ENCODE peak calls at places on chromosomes 1 and 21, in five cellular contexts. R is vagina, Y is prostate gland, O is K562, B is transverse colon. U is an unnamed sample. For H3K4me1, the result is how much of the 10 kb centered on the place peaks cover.

GRCh38 chr1:145828368-145829016 is 4.5 kb downstream of the POLR3C start:
- DNase-seq in B (no peak), Y (no peak), R (no peak), O (no peak), U (no peak)

GRCh38 chr1:196381544-196381943 is 226.7 kb downstream of the KCNT2 start:
- DNase-seq in R (no peak), B (no peak), O (no peak), Y (no peak), U (no peak)

GRCh38 chr1:52045236-52045635 is 9.8 kb downstream of the TXNDC12 start:
- DNase-seq in B (no peak), O (no peak), Y (no peak), R (no peak), U (no peak)

GRCh38 chr1:214123061-214123784 is 135.4 kb downstream of the PROX1 start:
- DNase-seq in B (peak), O (peak), R (no peak), Y (peak), U (no peak)

GRCh38 chr1:7093297-7093696 is 308.0 kb downstream of the CAMTA1 start:
- DNase-seq in B (no peak), R (no peak), O (no peak), Y (no peak), U (no peak)

GRCh38 chr21:38965910-38966504 is 160.3 kb downstream of the ETS2 start:
- DNase-seq in R (no peak), O (peak), B (peak), Y (no peak), U (no peak)

GRCh38 chr1:39187276-39188046 is 17.0 kb upstream of the MACF1 start:
- DNase-seq in O (no peak), Y (no peak), B (no peak), R (no peak), U (no peak)

GRCh38 chr1:215156232-215156631 is 73.7 kb downstream of the KCNK2 start:
- DNase-seq in O (no peak), B (no peak), Y (no peak), R (no peak), U (no peak)

GRCh38 chr1:154276797-154277196 is 4.4 kb downstream of the HAX1 start:
- DNase-seq in R (no peak), Y (no peak), B (no peak), O (no peak), U (no peak)

GRCh38 chr1:241225741-241226140 is 131.3 kb downstream of the RGS7 start:
- DNase-seq in B (no peak), Y (no peak), R (no peak), O (no peak), U (no peak)

GRCh38 chr1:156744786-156745419 is 4.0 kb upstream of the MRPL24 start:
- DNase-seq in R (peak), O (no peak), B (no peak), Y (no peak), U (no peak)
- H3K4me1 ChIP-seq in R (half or more), O (under half), B (half or more), Y (under half), U (half or more)

DNA sequence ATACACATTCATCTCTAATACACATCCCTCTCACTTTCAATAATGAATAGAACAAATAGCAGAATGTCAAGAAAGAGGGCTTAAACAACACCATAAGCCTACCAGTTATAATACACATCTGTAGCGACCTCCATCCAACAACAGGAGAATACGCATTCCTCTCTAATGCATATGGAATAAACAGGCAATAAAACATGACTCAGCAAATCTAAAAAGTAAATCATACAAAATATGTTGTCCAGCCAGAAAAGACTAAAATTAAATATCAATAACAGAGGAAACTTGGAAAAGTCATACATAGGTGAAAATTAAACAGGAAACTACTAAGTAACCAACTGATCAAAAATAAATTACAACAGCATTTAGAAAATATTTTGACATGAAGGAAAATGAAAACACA is 1127.5 kb upstream of the NCAM2 start:
- DNase-seq in Y (no peak), R (no peak), B (no peak), O (no peak), U (no peak)
- TF ChIP-seq POLR2AphosphoS5 in Y (no peak), R (no peak), B (no peak), O (no peak), U (no peak)

GRCh38 chr1:26702680-26703038 is 6.8 kb downstream of the ARID1A start:
- DNase-seq in B (no peak), O (no peak), Y (no peak), R (no peak), U (no peak)

GRCh38 chr1:26706315-26706714 is 10.5 kb downstream of the ARID1A start:
- DNase-seq in B (peak), Y (no peak), R (no peak), O (no peak), U (peak)

GRCh38 chr1:26703466-26703865 is 7.7 kb downstream of the ARID1A start:
- DNase-seq in O (no peak), B (no peak), R (no peak), Y (no peak), U (no peak)

GRCh38 chr1:26705788-26706237 is 10.0 kb downstream of the ARID1A start:
- DNase-seq in O (no peak), Y (peak), B (no peak), R (no peak), U (no peak)

GRCh38 chr1:26704629-26705028 is 8.8 kb downstream of the ARID1A start:
- DNase-seq in B (no peak), O (no peak), Y (no peak), R (no peak), U (peak)
- H3K4me1 ChIP-seq in B (half or more), O (half or more), Y (half or more), R (half or more), U (half or more)

DNA sequence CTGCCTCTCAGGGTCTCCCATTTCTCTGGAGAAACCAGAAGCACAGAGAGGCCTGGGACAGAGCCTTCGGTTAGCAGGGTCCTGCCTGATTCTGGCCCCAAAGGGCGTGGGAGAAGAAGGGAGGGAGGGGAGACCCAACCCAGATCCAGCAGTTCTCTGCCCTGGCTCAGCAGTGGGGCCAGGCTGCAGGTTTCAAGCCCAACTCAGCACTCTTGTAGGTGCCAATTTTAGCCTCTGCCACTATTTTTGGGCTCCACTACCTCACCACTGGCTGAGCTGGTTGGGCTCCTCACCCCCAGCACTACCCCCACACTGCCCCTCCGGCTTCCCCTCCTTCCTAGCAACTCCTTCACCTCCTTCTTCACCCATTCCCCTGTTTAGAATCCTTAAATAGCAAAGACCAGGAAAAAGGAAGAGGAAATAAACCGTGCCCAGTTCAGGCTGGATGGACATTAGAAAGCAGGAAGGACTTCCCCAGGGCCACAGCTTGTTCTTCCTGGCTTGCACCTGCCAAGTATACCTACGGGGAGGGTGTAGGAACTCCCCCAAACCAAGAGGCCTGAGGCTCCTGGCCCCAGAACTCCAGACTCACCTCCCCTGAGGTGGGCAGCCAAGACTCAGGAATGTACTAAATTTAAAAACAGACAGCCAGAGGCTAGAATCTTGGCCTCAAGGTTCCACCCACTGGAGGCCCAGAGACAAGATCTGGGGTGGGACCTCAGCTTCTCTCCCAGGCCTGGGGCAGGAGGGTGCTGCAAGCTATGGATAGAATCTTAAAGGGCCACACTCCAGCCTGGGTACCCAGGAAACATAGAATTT is 1.4 kb upstream of the ARHGEF2 start:
- DNase-seq in O (peak), R (no peak), B (peak), Y (no peak), U (no peak)
- TF ChIP-seq POLR2AphosphoS5 in O (no peak), R (no peak), B (no peak), Y (no peak), U (peak)

GRCh38 chr1:205423814-205424399 is 2.1 kb upstream of the LEMD1 start:
- DNase-seq in Y (no peak), R (no peak), B (no peak), O (no peak), U (no peak)
- H3K4me1 ChIP-seq in Y (under half), R (under half), B (under half), O (under half), U (under half)

GRCh38 chr1:940121-941026 is 16.7 kb downstream of the SAMD11 start:
- DNase-seq in O (peak), R (no peak), B (peak), Y (no peak), U (peak)
- TF ChIP-seq POLR2AphosphoS5 in O (no peak), R (no peak), B (no peak), Y (no peak), U (no peak)

GRCh38 chr1:201021333-201022177 is 2.0 kb downstream of the KIF21B start:
- DNase-seq in B (peak), O (no peak), Y (no peak), R (no peak), U (no peak)
- H3K4me1 ChIP-seq in B (under half), O (half or more), Y (under half), R (under half), U (under half)

GRCh38 chr21:34891610-34891943 is 157.5 kb downstream of the RUNX1 start:
- DNase-seq in R (no peak), O (no peak), Y (no peak), B (no peak), U (no peak)
- TF ChIP-seq POLR2AphosphoS5 in R (no peak), O (no peak), Y (no peak), B (no peak), U (peak)

GRCh38 chr1:166843769-166844596 is 4.7 kb downstream of the POGK start:
- DNase-seq in R (no peak), O (no peak), Y (no peak), B (peak), U (no peak)

GRCh38 chr1:166843322-166843721 is 4.0 kb downstream of the POGK start:
- DNase-seq in B (no peak), R (no peak), O (no peak), Y (no peak), U (no peak)

GRCh38 chr1:166838766-166839599 is at the start of gene POGK:
- DNase-seq in B (peak), R (no peak), Y (peak), O (peak), U (peak)

GRCh38 chr1:166839600-166840308 is 479 bp downstream of the POGK start:
- DNase-seq in R (no peak), B (peak), Y (peak), O (no peak), U (peak)

DNA sequence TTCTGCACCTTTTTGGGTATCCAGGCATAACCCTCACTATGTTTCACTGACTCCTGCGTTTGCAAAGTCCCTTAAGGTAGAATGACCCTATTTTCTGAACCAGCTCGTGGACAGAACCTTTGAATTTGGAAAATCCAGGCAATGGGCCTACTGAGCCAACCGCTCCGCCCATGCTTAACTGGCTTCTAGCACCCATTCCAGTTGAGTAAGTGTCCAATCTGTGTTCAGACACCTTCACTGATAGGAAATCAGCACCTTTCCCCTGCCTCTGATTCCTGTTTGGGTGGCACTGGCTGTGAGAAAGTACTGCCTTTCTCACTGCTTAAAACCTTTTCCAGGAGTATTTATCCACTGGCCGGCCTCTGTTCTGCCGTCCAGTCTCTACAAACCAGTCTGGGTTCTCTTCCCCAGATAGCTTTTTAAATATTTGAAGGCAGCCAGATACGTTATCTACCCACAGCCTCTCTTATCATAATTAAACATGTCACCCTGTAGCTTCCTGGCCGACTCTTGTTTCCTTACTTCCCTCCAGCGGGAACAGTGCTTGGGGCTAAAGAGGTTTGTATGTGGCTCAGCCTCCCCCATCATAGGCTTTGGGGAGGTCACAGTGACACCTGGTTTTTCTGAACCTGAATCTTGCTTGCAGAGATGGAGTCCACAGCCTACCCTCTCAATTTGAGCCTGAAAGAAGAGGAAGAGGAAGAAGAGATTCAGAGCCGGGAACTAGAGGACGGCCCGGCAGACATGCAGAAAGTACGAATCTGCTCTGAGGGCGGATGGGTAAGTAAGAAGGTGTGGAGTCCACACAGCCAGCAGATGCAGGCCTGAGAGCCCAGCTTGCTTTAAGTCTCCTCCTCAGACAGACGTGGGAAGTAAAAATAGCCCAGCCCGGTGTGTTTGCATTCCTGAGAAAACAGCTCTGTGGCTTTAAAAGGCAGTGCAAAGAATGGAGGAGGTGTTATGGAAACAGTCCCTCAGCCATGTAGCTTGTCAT is 1.3 kb downstream of the POGK start:
- DNase-seq in Y (peak), B (peak), R (no peak), O (peak), U (no peak)
- H3K4me1 ChIP-seq in Y (under half), B (under half), R (half or more), O (under half), U (under half)